ENCODE peak calls at places on chromosomes 13 and 19, in four cellular contexts. U is foreskin fibroblast, R is mesothelial cell of epicardium, C is AG10803. V is an unnamed sample.

GRCh38 chr13:28537149-28537548 is 42.2 kb upstream of the FLT1 start:
- DNase-seq in U (no peak), C (no peak), R (no peak), V (no peak)

GRCh38 chr19:8462601-8463000 is 17.8 kb downstream of the HNRNPM start:
- DNase-seq in U (no peak), C (peak), R (no peak), V (no peak)

GRCh38 chr13:76992548-76993001 is 694 bp downstream of the CLN5 start:
- DNase-seq in C (peak), U (peak), R (no peak), V (peak)

GRCh38 chr13:24263652-24264051 is 45.7 kb upstream of the C1QTNF9 start:
- DNase-seq in U (peak), C (peak), R (no peak), V (peak)

GRCh38 chr13:49112782-49113525 is 107.2 kb upstream of the MLNR start:
- DNase-seq in R (no peak), U (no peak), C (no peak), V (no peak)

GRCh38 chr19:7846247-7846646 is 16.2 kb downstream of the EVI5L start:
- DNase-seq in C (no peak), U (no peak), R (no peak), V (no peak)

GRCh38 chr13:40518481-40518882 is 148.0 kb downstream of the FOXO1 start:
- DNase-seq in C (no peak), U (no peak), R (no peak), V (no peak)

GRCh38 chr13:33251131-33251629 is 34.4 kb downstream of the STARD13 start:
- DNase-seq in C (peak), U (peak), R (no peak), V (peak)

GRCh38 chr13:73598021-73598712 is 536.0 kb downstream of the KLF12 start:
- DNase-seq in C (no peak), R (no peak), U (peak), V (peak)

GRCh38 chr19:55440411-55441105 is 2.5 kb downstream of the SHISA7 start:
- DNase-seq in C (no peak), U (no peak), R (no peak), V (no peak)

GRCh38 chr19:51144482-51145045 is 2.5 kb downstream of the SIGLEC7 start:
- DNase-seq in U (no peak), C (no peak), R (no peak), V (no peak)

GRCh38 chr19:31177230-31177629 is 172.0 kb downstream of the TSHZ3 start:
- DNase-seq in R (no peak), U (no peak), C (no peak), V (no peak)

GRCh38 chr19:13906525-13906904 is 514 bp downstream of the CC2D1A start:
- DNase-seq in R (no peak), U (peak), C (peak), V (no peak)

GRCh38 chr19:4181053-4181508 is 1.3 kb downstream of the SIRT6 start:
- DNase-seq in U (no peak), R (no peak), C (no peak), V (no peak)

GRCh38 chr19:39568604-39569003 is 28.6 kb upstream of the EID2 start:
- DNase-seq in R (no peak), C (peak), U (peak), V (no peak)

GRCh38 chr13:72146816-72147215 is 279.8 kb upstream of the DACH1 start:
- DNase-seq in C (no peak), U (no peak), R (no peak), V (no peak)

GRCh38 chr13:68081051-68081450 is 850.9 kb upstream of the PCDH9 start:
- DNase-seq in C (no peak), U (no peak), R (no peak), V (no peak)

GRCh38 chr13:47215741-47216140 is 318.9 kb upstream of the HTR2A start:
- DNase-seq in C (peak), R (no peak), U (peak), V (peak)

GRCh38 chr13:109785892-109786450 is 412 bp downstream of the IRS2 start:
- DNase-seq in C (no peak), U (no peak), R (no peak), V (no peak)

GRCh38 chr19:35146746-35147466 is 3.9 kb downstream of the FXYD7 start:
- DNase-seq in R (no peak), C (no peak), U (no peak), V (no peak)
- TF ChIP-seq CTCF in R (no peak), C (no peak), U (no peak), V (no peak)

GRCh38 chr13:78802912-78803311 is 144.0 kb upstream of the OBI1 start:
- DNase-seq in U (peak), R (no peak), C (no peak), V (no peak)

DNA sequence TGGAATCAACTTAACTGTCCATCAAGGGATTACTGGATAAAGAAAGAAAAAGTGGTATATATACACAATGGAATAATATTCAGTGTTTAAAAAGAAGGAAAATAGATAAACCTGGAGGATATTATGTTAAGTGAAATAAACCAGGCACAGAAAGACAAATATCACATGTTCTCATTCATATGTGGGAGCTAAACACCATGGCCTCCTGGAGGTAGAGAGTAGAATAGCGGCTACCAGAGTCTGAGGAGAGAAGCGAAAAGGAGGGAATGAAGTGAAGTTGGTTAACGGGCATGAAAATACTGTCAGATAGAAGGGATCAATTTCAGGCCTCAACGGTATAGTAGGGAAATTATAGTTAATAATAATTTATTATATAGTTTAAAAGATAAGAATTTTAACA is 147.5 kb upstream of the OBI1 start:
- DNase-seq in U (no peak), C (no peak), R (no peak), V (no peak)
- TF ChIP-seq CTCF in U (no peak), C (no peak), R (no peak), V (peak)

GRCh38 chr13:51832471-51833152 is 12.4 kb downstream of the TMEM272 start:
- DNase-seq in R (no peak), C (peak), U (peak), V (no peak)
- TF ChIP-seq CTCF in R (no peak), C (peak), U (peak), V (peak)

DNA sequence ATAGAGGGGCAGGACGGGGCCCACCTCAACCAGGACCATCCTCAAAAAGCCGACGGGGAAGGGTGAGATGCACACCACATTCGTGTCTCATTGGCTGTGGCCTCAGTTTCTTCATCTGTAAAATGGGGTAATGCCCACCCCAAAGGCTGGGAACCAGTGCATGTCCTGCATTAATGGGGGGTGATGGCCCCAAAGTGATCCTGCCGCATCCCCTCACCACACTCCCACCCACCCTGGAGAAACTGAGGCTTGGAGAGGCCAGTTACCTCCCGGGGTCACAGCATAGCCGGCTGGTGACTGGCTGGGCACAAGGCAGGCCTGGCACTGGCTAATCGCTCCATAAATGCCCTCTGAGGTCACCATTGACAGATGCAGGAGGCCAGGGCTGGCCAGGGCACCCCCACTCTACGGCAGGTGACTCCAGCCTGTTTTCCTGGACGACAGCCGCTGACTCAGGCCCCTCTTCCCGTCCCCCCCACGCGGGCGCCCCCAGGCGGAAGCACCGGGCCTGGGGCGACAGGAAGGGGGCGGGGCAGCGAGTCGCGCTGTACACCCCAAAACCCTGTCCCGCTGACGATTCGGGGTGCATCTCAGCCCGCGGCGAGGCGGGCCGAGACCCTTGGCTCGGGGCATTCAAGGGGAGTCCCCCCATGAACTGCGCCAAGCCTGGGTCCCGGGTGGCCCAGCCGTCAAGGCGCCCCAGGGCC is 483 bp upstream of the MIDN start:
- DNase-seq in C (peak), R (no peak), U (peak), V (peak)
- TF ChIP-seq CTCF in C (peak), R (no peak), U (peak), V (peak)

DNA sequence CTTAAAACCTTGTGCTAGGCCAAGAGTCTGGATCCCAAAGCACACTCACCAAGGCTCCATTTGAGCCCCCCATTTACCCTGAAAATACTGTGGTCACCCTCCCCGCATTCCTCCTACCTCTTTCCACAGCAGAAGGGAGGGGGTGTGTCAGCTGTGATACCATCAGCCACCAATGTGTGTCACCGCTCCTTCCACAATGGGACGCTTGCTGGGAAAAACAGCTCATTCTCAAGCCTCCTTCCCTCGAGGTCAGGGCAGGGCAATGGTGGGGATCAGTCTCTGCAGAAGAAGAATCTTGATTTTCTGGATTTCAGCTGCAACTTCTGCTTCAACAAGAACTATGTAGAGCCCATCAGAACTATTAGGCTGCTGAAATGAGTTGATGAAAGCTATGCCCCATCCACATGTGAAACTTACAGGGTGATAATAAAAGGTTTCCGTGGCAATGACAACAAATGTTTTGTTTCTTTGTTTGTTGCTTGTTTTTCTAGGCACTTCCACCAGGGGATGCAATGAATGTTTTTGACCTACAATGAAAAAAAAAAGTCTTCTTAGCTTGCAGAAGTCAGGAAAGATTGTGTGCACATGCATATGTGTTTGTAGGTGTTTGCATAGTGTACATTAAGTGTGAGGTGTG is 26.4 kb upstream of the ZNF507 start:
- DNase-seq in R (no peak), C (no peak), U (no peak), V (no peak)
- TF ChIP-seq CTCF in R (no peak), C (peak), U (no peak), V (peak)

GRCh38 chr19:48386981-48387380 is 4.4 kb downstream of the KDELR1 start:
- DNase-seq in U (no peak), C (no peak), R (no peak), V (no peak)

GRCh38 chr19:48391100-48392005 is at the start of gene KDELR1:
- DNase-seq in C (peak), U (peak), R (peak), V (peak)

GRCh38 chr19:48393559-48394330 is at the start of gene GRIN2D:
- DNase-seq in R (no peak), U (peak), C (peak), V (peak)

GRCh38 chr19:48393196-48393558 is 291 bp upstream of the GRIN2D start:
- DNase-seq in C (no peak), R (no peak), U (no peak), V (no peak)

DNA sequence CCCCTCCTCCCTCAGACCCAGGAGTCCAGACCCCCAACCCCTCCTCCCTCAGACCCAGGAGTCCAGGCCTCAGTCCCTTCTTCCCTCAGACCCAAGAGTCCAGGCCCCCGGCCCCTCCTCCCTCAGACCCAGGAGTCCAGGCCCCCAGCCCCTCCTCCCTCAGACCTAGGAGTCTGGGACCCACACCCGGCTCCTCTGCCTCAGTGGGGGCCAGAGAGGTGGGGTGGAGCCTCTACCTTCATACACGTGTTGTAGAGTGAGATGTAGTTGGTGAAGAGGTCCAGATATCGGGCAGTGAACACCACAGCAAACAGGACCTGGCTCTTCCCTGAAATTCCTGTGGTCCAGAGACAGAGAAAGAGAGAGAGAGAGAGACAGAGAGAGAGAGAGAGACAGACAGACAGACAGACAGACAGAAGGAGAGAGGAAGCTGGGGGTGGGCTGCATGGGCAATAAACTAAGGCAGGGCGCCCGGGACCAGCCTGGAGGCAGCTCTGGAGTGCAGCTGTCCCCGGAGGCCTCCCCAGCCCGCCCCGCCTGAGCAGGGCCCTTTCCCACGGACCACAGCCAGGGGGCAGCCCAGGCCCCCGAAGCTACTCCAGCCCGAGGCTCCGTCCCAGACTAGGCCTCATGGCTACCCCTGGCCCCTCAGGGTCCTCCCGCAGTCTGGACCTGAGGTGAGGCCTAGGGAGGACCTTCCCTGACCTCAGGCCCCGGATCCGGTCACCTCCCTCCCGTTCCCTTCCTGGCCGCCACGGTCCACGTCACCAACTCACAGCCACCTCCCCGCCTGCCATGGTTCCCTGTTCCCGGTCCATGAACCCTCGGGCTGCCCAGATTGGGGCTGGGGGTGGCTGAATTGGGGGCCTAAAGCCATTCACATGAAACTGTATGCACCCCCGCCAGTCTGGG is 907 bp downstream of the KDELR1 start:
- DNase-seq in C (peak), R (no peak), U (peak), V (peak)
- TF ChIP-seq CTCF in C (peak), R (peak), U (peak), V (peak)

GRCh38 chr19:35087393-35087792 is 28.2 kb upstream of the FXYD3 start:
- DNase-seq in C (no peak), R (no peak), U (no peak), V (no peak)

GRCh38 chr19:35089554-35089953 is 26.1 kb upstream of the FXYD3 start:
- DNase-seq in C (no peak), U (no peak), R (no peak), V (no peak)

GRCh38 chr19:35086455-35086854 is 29.2 kb upstream of the FXYD3 start:
- DNase-seq in C (no peak), R (no peak), U (no peak), V (no peak)

GRCh38 chr19:35090160-35090794 is 25.3 kb upstream of the FXYD3 start:
- DNase-seq in R (no peak), U (peak), C (peak), V (peak)

GRCh38 chr19:35088514-35088913 is 27.1 kb upstream of the FXYD3 start:
- DNase-seq in R (no peak), C (peak), U (peak), V (peak)
- TF ChIP-seq CTCF in R (no peak), C (no peak), U (no peak), V (no peak)

GRCh38 chr19:54138777-54139256 is 1.3 kb downstream of the CNOT3 start:
- DNase-seq in U (peak), R (no peak), C (no peak), V (no peak)

GRCh38 chr19:54136864-54137113 is 773 bp upstream of the CNOT3 start:
- DNase-seq in R (no peak), C (no peak), U (no peak), V (no peak)

GRCh38 chr19:54136086-54136863 is 1.3 kb upstream of the CNOT3 start:
- DNase-seq in U (peak), R (no peak), C (peak), V (no peak)

GRCh38 chr19:54137114-54137912 is at the start of gene CNOT3:
- DNase-seq in R (peak), U (peak), C (peak), V (peak)

GRCh38 chr19:54137913-54138776 is 583 bp downstream of the CNOT3 start:
- DNase-seq in C (no peak), R (no peak), U (peak), V (no peak)
- TF ChIP-seq CTCF in C (no peak), R (peak), U (no peak), V (peak)